ENCODE peak calls at places on chromosomes 4 and X, in ten cellular contexts. I is NCI-H2029; J is tibial artery; S is hypothalamus; H is stimulated activated CD8-positive, alpha-beta memory T cell treated with anti-CD3 and anti-CD28 coated beads, Interleukin-15, amount 100 ng/mL, for 4 hours; Y is KBM-7; K is naive thymus-derived CD8-positive, alpha-beta T cell; D is prostate gland; O is heart right ventricle; A is amniotic stem cell. R is an unnamed sample.

GRCh38 chr4:15575951-15576350 is 79.2 kb downstream of the FBXL5 start:
- DNase-seq in I (no peak), J (no peak), S (no peak), H (no peak), Y (no peak), K (no peak), D (no peak), O (no peak), A (no peak), R (no peak)

GRCh38 chrX:21638311-21638710 is 19.8 kb downstream of the KLHL34 start:
- DNase-seq in I (no peak), J (no peak), S (no peak), H (no peak), Y (no peak), K (no peak), D (no peak), O (no peak), A (no peak), R (no peak)

GRCh38 chr4:8393593-8394038 is 46.9 kb downstream of the ACOX3 start:
- DNase-seq in I (no peak), J (peak), S (no peak), H (no peak), Y (no peak), K (no peak), D (peak), O (no peak), A (peak), R (no peak)

GRCh38 chr4:105280338-105280809 is 133.7 kb downstream of the TET2 start:
- DNase-seq in I (no peak), J (no peak), S (no peak), H (no peak), Y (no peak), K (no peak), D (no peak), O (no peak), A (peak), R (no peak)

GRCh38 chr4:101356928-101357327 is 9.6 kb upstream of the PPP3CA start:
- DNase-seq in I (no peak), J (no peak), S (no peak), H (no peak), Y (no peak), K (no peak), D (no peak), O (no peak), A (peak), R (no peak)

GRCh38 chr4:26802790-26803189 is 57.9 kb upstream of the STIM2 start:
- DNase-seq in I (no peak), J (no peak), S (no peak), H (no peak), Y (no peak), K (no peak), D (no peak), O (no peak), A (no peak), R (no peak)

GRCh38 chrX:148051973-148052372 is 70.8 kb downstream of the FMR1NB start:
- DNase-seq in I (no peak), J (no peak), S (no peak), H (no peak), Y (no peak), K (no peak), D (no peak), O (no peak), A (no peak), R (no peak)

GRCh38 chrX:150155396-150156048 is 207.6 kb upstream of the MAMLD1 start:
- DNase-seq in I (no peak), J (no peak), S (no peak), H (no peak), Y (no peak), K (no peak), D (no peak), O (peak), A (peak), R (no peak)

GRCh38 chrX:46739736-46740135 is 19.2 kb downstream of the SLC9A7 start:
- DNase-seq in I (no peak), J (no peak), S (no peak), H (no peak), Y (no peak), K (no peak), D (no peak), O (no peak), A (no peak), R (no peak)

GRCh38 chrX:69505772-69506616 is 1.9 kb downstream of the NALF2 start:
- DNase-seq in I (no peak), J (no peak), S (no peak), H (no peak), Y (peak), K (no peak), D (no peak), O (no peak), A (no peak), R (no peak)

GRCh38 chr4:158005021-158005420 is 167.8 kb downstream of the GASK1B start:
- DNase-seq in I (no peak), J (no peak), S (no peak), H (no peak), Y (no peak), K (no peak), D (no peak), O (no peak), A (no peak), R (no peak)

GRCh38 chrX:47223476-47224250 is 5.2 kb downstream of the CDK16 start:
- DNase-seq in I (no peak), J (peak), S (no peak), H (no peak), Y (no peak), K (no peak), D (no peak), O (no peak), A (no peak), R (no peak)

GRCh38 chrX:150348365-150348764 is 14.8 kb upstream of the MAMLD1 start:
- DNase-seq in I (no peak), J (no peak), S (no peak), H (no peak), Y (no peak), K (no peak), D (no peak), O (no peak), A (no peak), R (no peak)

GRCh38 chrX:3184176-3184930 is 143.1 kb downstream of the ARSF start:
- DNase-seq in I (no peak), J (no peak), S (no peak), H (no peak), Y (no peak), K (no peak), D (peak), O (no peak), A (peak), R (no peak)

GRCh38 chr4:173528378-173529321 is 1.4 kb downstream of the HAND2 start:
- DNase-seq in I (no peak), J (peak), S (no peak), H (no peak), Y (no peak), K (no peak), D (no peak), O (peak), A (no peak), R (no peak)

GRCh38 chr4:80710748-80711451 is 319.6 kb upstream of the BMP3 start:
- DNase-seq in I (no peak), J (no peak), S (no peak), H (no peak), Y (no peak), K (no peak), D (no peak), O (no peak), A (no peak), R (no peak)

GRCh38 chrX:135420831-135421230 is 913 bp upstream of the SMIM10L2A start:
- DNase-seq in I (no peak), J (no peak), S (no peak), H (no peak), Y (no peak), K (no peak), D (no peak), O (no peak), A (no peak), R (no peak)

GRCh38 chrX:101736651-101737050 is 77.0 kb upstream of the ARMCX2 start:
- DNase-seq in I (no peak), J (no peak), S (no peak), H (no peak), Y (no peak), K (no peak), D (no peak), O (no peak), A (no peak), R (no peak)

R was measured in NCI-H774.